ENCODE peak calls at places on chromosomes 7 and 10, in eight cellular contexts. One of them, this sample, is unnamed.

GRCh38 chr7:75966209-75966961 is 28.0 kb downstream of the TMEM120A start:
- DNase-seq in suprapubic skin: peak
- DNase-seq in left lung: peak
- DNase-seq in body of pancreas: no peak
- DNase-seq in A549: no peak
- DNase-seq in type B pancreatic cell: no peak
- DNase-seq in GM06990: no peak
- DNase-seq in astrocyte of the cerebellum: peak
- DNase-seq in this sample: no peak

GRCh38 chr7:32957326-32958045 is at the start of gene FKBP9:
- DNase-seq in suprapubic skin: peak
- DNase-seq in left lung: peak
- DNase-seq in body of pancreas: peak
- DNase-seq in A549: peak
- DNase-seq in type B pancreatic cell: peak
- DNase-seq in GM06990: peak
- DNase-seq in astrocyte of the cerebellum: no peak
- DNase-seq in this sample: no peak

GRCh38 chr7:30206466-30206865 is 71.7 kb downstream of the MTURN start:
- DNase-seq in suprapubic skin: no peak
- DNase-seq in left lung: no peak
- DNase-seq in body of pancreas: no peak
- DNase-seq in A549: peak
- DNase-seq in type B pancreatic cell: no peak
- DNase-seq in GM06990: no peak
- DNase-seq in astrocyte of the cerebellum: peak
- DNase-seq in this sample: no peak

GRCh38 chr10:58930497-58930896 is 245.9 kb upstream of the PHYHIPL start:
- DNase-seq in suprapubic skin: no peak
- DNase-seq in left lung: no peak
- DNase-seq in body of pancreas: no peak
- DNase-seq in A549: no peak
- DNase-seq in type B pancreatic cell: no peak
- DNase-seq in GM06990: no peak
- DNase-seq in astrocyte of the cerebellum: no peak
- DNase-seq in this sample: no peak

GRCh38 chr10:116094356-116094755 is 178.7 kb downstream of the GFRA1 start:
- DNase-seq in suprapubic skin: no peak
- DNase-seq in left lung: no peak
- DNase-seq in body of pancreas: no peak
- DNase-seq in A549: no peak
- DNase-seq in type B pancreatic cell: no peak
- DNase-seq in GM06990: no peak
- DNase-seq in astrocyte of the cerebellum: no peak
- DNase-seq in this sample: no peak

GRCh38 chr10:79250259-79250658 is 97.0 kb upstream of the PPIF start:
- DNase-seq in suprapubic skin: no peak
- DNase-seq in left lung: peak
- DNase-seq in body of pancreas: no peak
- DNase-seq in A549: no peak
- DNase-seq in type B pancreatic cell: no peak
- DNase-seq in GM06990: peak
- DNase-seq in astrocyte of the cerebellum: no peak
- DNase-seq in this sample: peak

GRCh38 chr10:59724098-59724938 is 14.7 kb upstream of the SLC16A9 start:
- DNase-seq in suprapubic skin: no peak
- DNase-seq in left lung: no peak
- DNase-seq in body of pancreas: no peak
- DNase-seq in A549: no peak
- DNase-seq in type B pancreatic cell: no peak
- DNase-seq in GM06990: no peak
- DNase-seq in astrocyte of the cerebellum: no peak
- DNase-seq in this sample: no peak

GRCh38 chr10:107733328-107733727 is 568.8 kb upstream of the SORCS1 start:
- DNase-seq in suprapubic skin: no peak
- DNase-seq in left lung: no peak
- DNase-seq in body of pancreas: no peak
- DNase-seq in A549: no peak
- DNase-seq in type B pancreatic cell: no peak
- DNase-seq in GM06990: no peak
- DNase-seq in astrocyte of the cerebellum: no peak
- DNase-seq in this sample: no peak

GRCh38 chr7:73820013-73820412 is 10.8 kb upstream of the CLDN4 start:
- DNase-seq in suprapubic skin: no peak
- DNase-seq in left lung: no peak
- DNase-seq in body of pancreas: no peak
- DNase-seq in A549: no peak
- DNase-seq in type B pancreatic cell: no peak
- DNase-seq in GM06990: no peak
- DNase-seq in astrocyte of the cerebellum: no peak
- DNase-seq in this sample: no peak

GRCh38 chr7:148527717-148528168 is 62.8 kb upstream of the C7orf33 start:
- DNase-seq in suprapubic skin: no peak
- DNase-seq in left lung: no peak
- DNase-seq in body of pancreas: peak
- DNase-seq in A549: peak
- DNase-seq in type B pancreatic cell: no peak
- DNase-seq in GM06990: peak
- DNase-seq in astrocyte of the cerebellum: peak
- DNase-seq in this sample: peak

GRCh38 chr7:152894295-152895170 is 135.0 kb downstream of the ACTR3B start:
- DNase-seq in suprapubic skin: no peak
- DNase-seq in left lung: peak
- DNase-seq in body of pancreas: peak
- DNase-seq in A549: peak
- DNase-seq in type B pancreatic cell: no peak
- DNase-seq in GM06990: no peak
- DNase-seq in astrocyte of the cerebellum: no peak
- DNase-seq in this sample: no peak

GRCh38 chr10:103870503-103870902 is 15.1 kb upstream of the SH3PXD2A start:
- DNase-seq in suprapubic skin: no peak
- DNase-seq in left lung: no peak
- DNase-seq in body of pancreas: no peak
- DNase-seq in A549: no peak
- DNase-seq in type B pancreatic cell: no peak
- DNase-seq in GM06990: no peak
- DNase-seq in astrocyte of the cerebellum: no peak
- DNase-seq in this sample: no peak

GRCh38 chr7:13915891-13916290 is 73.6 kb downstream of the ETV1 start:
- DNase-seq in suprapubic skin: no peak
- DNase-seq in left lung: no peak
- DNase-seq in body of pancreas: no peak
- DNase-seq in A549: no peak
- DNase-seq in type B pancreatic cell: no peak
- DNase-seq in GM06990: no peak
- DNase-seq in astrocyte of the cerebellum: no peak
- DNase-seq in this sample: no peak

GRCh38 chr10:29948971-29949370 is 110.4 kb downstream of the JCAD start:
- DNase-seq in suprapubic skin: no peak
- DNase-seq in left lung: no peak
- DNase-seq in body of pancreas: peak
- DNase-seq in A549: no peak
- DNase-seq in type B pancreatic cell: no peak
- DNase-seq in GM06990: no peak
- DNase-seq in astrocyte of the cerebellum: no peak
- DNase-seq in this sample: no peak

GRCh38 chr10:129945941-129946760 is 17.9 kb downstream of the EBF3 start:
- DNase-seq in suprapubic skin: peak
- DNase-seq in left lung: no peak
- DNase-seq in body of pancreas: no peak
- DNase-seq in A549: no peak
- DNase-seq in type B pancreatic cell: no peak
- DNase-seq in GM06990: no peak
- DNase-seq in astrocyte of the cerebellum: no peak
- DNase-seq in this sample: no peak

GRCh38 chr10:79068203-79068561 is 584 bp upstream of the ZMIZ1 start:
- DNase-seq in suprapubic skin: no peak
- DNase-seq in left lung: peak
- DNase-seq in body of pancreas: peak
- DNase-seq in A549: peak
- DNase-seq in type B pancreatic cell: no peak
- DNase-seq in GM06990: no peak
- DNase-seq in astrocyte of the cerebellum: no peak
- DNase-seq in this sample: no peak

GRCh38 chr7:43443380-43443779 is 139.5 kb upstream of the STK17A start:
- DNase-seq in suprapubic skin: no peak
- DNase-seq in left lung: no peak
- DNase-seq in body of pancreas: no peak
- DNase-seq in A549: no peak
- DNase-seq in type B pancreatic cell: no peak
- DNase-seq in GM06990: no peak
- DNase-seq in astrocyte of the cerebellum: no peak
- DNase-seq in this sample: no peak

GRCh38 chr7:38675500-38676106 is 44.4 kb upstream of the AMPH start:
- DNase-seq in suprapubic skin: no peak
- DNase-seq in left lung: no peak
- DNase-seq in body of pancreas: no peak
- DNase-seq in A549: no peak
- DNase-seq in type B pancreatic cell: no peak
- DNase-seq in GM06990: no peak
- DNase-seq in astrocyte of the cerebellum: no peak
- DNase-seq in this sample: no peak

GRCh38 chr7:95476072-95476845 is 9.5 kb upstream of the ASB4 start:
- DNase-seq in suprapubic skin: no peak
- DNase-seq in left lung: no peak
- DNase-seq in body of pancreas: no peak
- DNase-seq in A549: no peak
- DNase-seq in type B pancreatic cell: no peak
- DNase-seq in GM06990: no peak
- DNase-seq in astrocyte of the cerebellum: peak
- DNase-seq in this sample: no peak

GRCh38 chr10:110413903-110414562 is 83.7 kb upstream of the DUSP5 start:
- DNase-seq in suprapubic skin: no peak
- DNase-seq in left lung: no peak
- DNase-seq in body of pancreas: no peak
- DNase-seq in A549: no peak
- DNase-seq in type B pancreatic cell: no peak
- DNase-seq in GM06990: peak
- DNase-seq in astrocyte of the cerebellum: no peak
- DNase-seq in this sample: no peak

GRCh38 chr10:7819126-7819470 is 793 bp downstream of the TAF3 start:
- DNase-seq in suprapubic skin: no peak
- DNase-seq in left lung: no peak
- DNase-seq in body of pancreas: peak
- DNase-seq in A549: peak
- DNase-seq in type B pancreatic cell: no peak
- DNase-seq in GM06990: no peak
- DNase-seq in astrocyte of the cerebellum: peak
- DNase-seq in this sample: no peak

GRCh38 chr10:6071181-6072175 is 9.3 kb upstream of the IL2RA start:
- DNase-seq in suprapubic skin: no peak
- DNase-seq in left lung: no peak
- DNase-seq in body of pancreas: no peak
- DNase-seq in A549: no peak
- DNase-seq in type B pancreatic cell: no peak
- DNase-seq in GM06990: no peak
- DNase-seq in astrocyte of the cerebellum: no peak
- DNase-seq in this sample: no peak

GRCh38 chr10:78028438-78029293 is 649 bp downstream of the POLR3A start:
- DNase-seq in suprapubic skin: no peak
- DNase-seq in left lung: no peak
- DNase-seq in body of pancreas: peak
- DNase-seq in A549: no peak
- DNase-seq in type B pancreatic cell: no peak
- DNase-seq in GM06990: no peak
- DNase-seq in astrocyte of the cerebellum: no peak
- DNase-seq in this sample: no peak

GRCh38 chr10:28679941-28680752 is 2.8 kb downstream of the BAMBI start:
- DNase-seq in suprapubic skin: no peak
- DNase-seq in left lung: no peak
- DNase-seq in body of pancreas: no peak
- DNase-seq in A549: no peak
- DNase-seq in type B pancreatic cell: no peak
- DNase-seq in GM06990: no peak
- DNase-seq in astrocyte of the cerebellum: no peak
- DNase-seq in this sample: no peak
- TF ChIP-seq CTCF in suprapubic skin: no peak
- TF ChIP-seq CTCF in left lung: peak
- TF ChIP-seq CTCF in body of pancreas: peak
- TF ChIP-seq CTCF in A549: peak
- TF ChIP-seq CTCF in type B pancreatic cell: peak
- TF ChIP-seq CTCF in GM06990: no peak
- TF ChIP-seq CTCF in astrocyte of the cerebellum: peak
- TF ChIP-seq CTCF in this sample: peak

DNA sequence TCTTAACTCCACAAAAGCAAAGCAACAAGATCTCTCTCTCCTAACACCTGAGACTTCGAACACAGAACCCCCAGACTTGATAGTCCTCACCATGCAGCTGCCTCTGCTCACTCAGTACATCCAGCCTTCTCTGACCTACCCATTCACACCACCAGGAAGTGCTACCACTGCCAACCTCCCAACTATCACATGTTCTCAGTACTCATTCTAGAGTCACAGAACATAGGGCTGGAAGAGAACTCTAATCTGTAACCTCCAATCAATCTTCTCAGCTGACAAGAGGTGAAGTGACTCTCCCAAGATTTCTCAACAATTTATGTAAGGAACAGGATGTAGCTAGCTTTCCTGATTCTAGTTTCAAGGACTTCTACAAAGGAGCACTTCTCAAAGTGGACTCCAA is 3.8 kb downstream of the NUDCD3 start:
- DNase-seq in suprapubic skin: no peak
- DNase-seq in left lung: no peak
- DNase-seq in body of pancreas: peak
- DNase-seq in A549: no peak
- DNase-seq in type B pancreatic cell: no peak
- DNase-seq in GM06990: no peak
- DNase-seq in astrocyte of the cerebellum: no peak
- DNase-seq in this sample: no peak
- TF ChIP-seq CTCF in suprapubic skin: no peak
- TF ChIP-seq CTCF in left lung: no peak
- TF ChIP-seq CTCF in body of pancreas: no peak
- TF ChIP-seq CTCF in A549: no peak
- TF ChIP-seq CTCF in type B pancreatic cell: no peak
- TF ChIP-seq CTCF in GM06990: no peak
- TF ChIP-seq CTCF in astrocyte of the cerebellum: no peak
- TF ChIP-seq CTCF in this sample: no peak

DNA sequence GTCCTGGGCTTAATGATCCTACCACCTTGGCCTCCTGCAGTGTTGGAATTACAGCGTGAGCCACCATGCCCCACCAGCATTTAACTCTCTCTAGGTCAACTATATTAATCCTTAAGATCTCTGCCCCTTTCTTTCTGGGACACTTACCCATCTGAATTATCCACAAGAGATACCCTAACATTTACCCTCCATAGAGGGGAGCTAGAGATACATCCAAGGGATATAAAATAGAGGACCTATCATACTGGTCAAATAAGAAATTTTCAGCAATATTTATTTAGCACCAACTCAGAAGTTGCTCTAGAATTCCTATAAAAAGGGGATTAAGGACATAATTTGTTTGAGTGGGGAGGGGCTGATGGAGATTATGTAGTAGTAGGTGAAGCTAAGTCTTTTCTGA is 96.5 kb downstream of the OTUD1 start:
- DNase-seq in suprapubic skin: no peak
- DNase-seq in left lung: no peak
- DNase-seq in body of pancreas: no peak
- DNase-seq in A549: no peak
- DNase-seq in type B pancreatic cell: no peak
- DNase-seq in GM06990: no peak
- DNase-seq in astrocyte of the cerebellum: no peak
- DNase-seq in this sample: no peak
- TF ChIP-seq CTCF in suprapubic skin: no peak
- TF ChIP-seq CTCF in left lung: no peak
- TF ChIP-seq CTCF in body of pancreas: peak
- TF ChIP-seq CTCF in A549: no peak
- TF ChIP-seq CTCF in type B pancreatic cell: no peak
- TF ChIP-seq CTCF in GM06990: no peak
- TF ChIP-seq CTCF in astrocyte of the cerebellum: no peak
- TF ChIP-seq CTCF in this sample: no peak

GRCh38 chr10:97612386-97612785 is 20.9 kb downstream of the MORN4 start:
- DNase-seq in suprapubic skin: no peak
- DNase-seq in left lung: no peak
- DNase-seq in body of pancreas: no peak
- DNase-seq in A549: peak
- DNase-seq in type B pancreatic cell: no peak
- DNase-seq in GM06990: no peak
- DNase-seq in astrocyte of the cerebellum: peak
- DNase-seq in this sample: no peak
- TF ChIP-seq CTCF in suprapubic skin: peak
- TF ChIP-seq CTCF in left lung: peak
- TF ChIP-seq CTCF in body of pancreas: peak
- TF ChIP-seq CTCF in A549: peak
- TF ChIP-seq CTCF in type B pancreatic cell: no peak
- TF ChIP-seq CTCF in GM06990: peak
- TF ChIP-seq CTCF in astrocyte of the cerebellum: peak
- TF ChIP-seq CTCF in this sample: peak